ENCODE peak calls at places on chromosomes 13 and 19, in four cellular contexts. F, M, H and K are unnamed samples. For H3K36me3, the result is how much of the 10 kb centered on the place peaks cover.

GRCh38 chr19:14471436-14472187 is 3.5 kb downstream of the PTGER1 start:
- DNase-seq in H (peak), M (no peak), F (no peak), K (no peak)

GRCh38 chr19:29255912-29256311 is 43.0 kb upstream of the UQCRFS1 start:
- DNase-seq in H (no peak), M (no peak), F (no peak), K (no peak)

GRCh38 chr19:6772866-6773322 is 386 bp downstream of the VAV1 start:
- DNase-seq in F (no peak), H (no peak), M (no peak), K (no peak)

GRCh38 chr13:108326318-108326717 is 56.8 kb downstream of the TNFSF13B start:
- DNase-seq in H (no peak), F (no peak), M (peak), K (no peak)

GRCh38 chr19:2719910-2720776 is 1.0 kb downstream of the DIRAS1 start:
- DNase-seq in M (no peak), H (no peak), F (peak), K (no peak)

GRCh38 chr19:54172413-54172763 is 572 bp downstream of the TMC4 start:
- DNase-seq in H (no peak), F (no peak), M (no peak), K (no peak)

GRCh38 chr13:105107781-105108180 is 1427.7 kb downstream of the EFNB2 start:
- DNase-seq in F (no peak), M (no peak), H (no peak), K (no peak)

GRCh38 chr19:47469719-47470118 is 2.0 kb downstream of the SLC8A2 start:
- DNase-seq in M (no peak), F (no peak), H (no peak), K (no peak)

GRCh38 chr13:97434417-97435296 is 688 bp downstream of the RAP2A start:
- DNase-seq in F (peak), H (no peak), M (no peak), K (peak)

GRCh38 chr13:49789961-49790360 is 2.5 kb downstream of the KPNA3 start:
- DNase-seq in H (no peak), F (no peak), M (no peak), K (no peak)

GRCh38 chr13:110756268-110756667 is 42.8 kb downstream of the ING1 start:
- DNase-seq in M (no peak), F (peak), H (no peak), K (peak)

GRCh38 chr19:55212447-55212846 is 3.1 kb upstream of the PTPRH start:
- DNase-seq in H (peak), M (peak), F (no peak), K (peak)

GRCh38 chr19:5128932-5129389 is 160.0 kb downstream of the KDM4B start:
- DNase-seq in M (no peak), F (no peak), H (no peak), K (peak)

GRCh38 chr13:94233401-94233800 is 246.1 kb downstream of the DCT start:
- DNase-seq in F (peak), H (no peak), M (no peak), K (peak)

GRCh38 chr13:112973577-112973951 is 4.5 kb downstream of the MCF2L start:
- DNase-seq in H (no peak), M (no peak), F (no peak), K (no peak)

GRCh38 chr19:8887364-8887763 is 55.2 kb downstream of the MBD3L1 start:
- DNase-seq in H (no peak), M (no peak), F (no peak), K (no peak)

GRCh38 chr13:44223785-44224432 is 149.7 kb upstream of the SERP2 start:
- DNase-seq in F (no peak), M (no peak), H (no peak), K (no peak)

GRCh38 chr19:49149652-49150105 is 5.5 kb downstream of the HRC start:
- DNase-seq in F (peak), M (no peak), H (peak), K (peak)

GRCh38 chr19:19260417-19260816 is 12.7 kb downstream of the TM6SF2 start:
- DNase-seq in F (no peak), H (no peak), M (no peak), K (no peak)

GRCh38 chr13:30880756-30881155 is 25.3 kb upstream of the MEDAG start:
- DNase-seq in F (peak), M (no peak), H (no peak), K (peak)

GRCh38 chr19:42269518-42270345 is 680 bp downstream of the CIC start:
- DNase-seq in M (no peak), H (no peak), F (no peak), K (no peak)

GRCh38 chr13:36520111-36520510 is 87.8 kb downstream of the CCNA1 start:
- DNase-seq in H (no peak), F (no peak), M (no peak), K (no peak)

GRCh38 chr19:44740351-44740824 is 8.1 kb upstream of the BCL3 start:
- DNase-seq in H (peak), M (no peak), F (no peak), K (no peak)

GRCh38 chr19:16394681-16395375 is 70.2 kb downstream of the KLF2 start:
- DNase-seq in F (peak), M (no peak), H (no peak), K (no peak)

GRCh38 chr13:75423946-75424345 is 58.0 kb downstream of the TBC1D4 start:
- DNase-seq in H (no peak), M (no peak), F (no peak), K (no peak)

GRCh38 chr13:34577051-34577450 is 365.0 kb upstream of the NBEA start:
- DNase-seq in F (no peak), H (no peak), M (no peak), K (no peak)

GRCh38 chr19:28948531-28948930 is 264.4 kb downstream of the UQCRFS1 start:
- DNase-seq in M (no peak), F (no peak), H (no peak), K (no peak)

GRCh38 chr13:24180743-24181384 is 20.3 kb downstream of the SPATA13 start:
- DNase-seq in H (no peak), F (peak), M (no peak), K (no peak)

GRCh38 chr13:103031332-103031873 is 34.8 kb downstream of the SLC10A2 start:
- DNase-seq in M (peak), F (no peak), H (no peak), K (no peak)

GRCh38 chr19:15913830-15914229 is 16.0 kb upstream of the CYP4F2 start:
- DNase-seq in M (no peak), H (no peak), F (no peak), K (no peak)

GRCh38 chr19:17385878-17386611 is 8.0 kb downstream of the CCDC194 start:
- DNase-seq in F (peak), M (no peak), H (peak), K (peak)

GRCh38 chr13:40127476-40127875 is 472.0 kb downstream of the COG6 start:
- DNase-seq in M (no peak), H (no peak), F (no peak), K (no peak)

GRCh38 chr13:49980266-49980665 is 16.6 kb upstream of the TRIM13 start:
- DNase-seq in H (no peak), F (no peak), M (no peak), K (no peak)

DNA sequence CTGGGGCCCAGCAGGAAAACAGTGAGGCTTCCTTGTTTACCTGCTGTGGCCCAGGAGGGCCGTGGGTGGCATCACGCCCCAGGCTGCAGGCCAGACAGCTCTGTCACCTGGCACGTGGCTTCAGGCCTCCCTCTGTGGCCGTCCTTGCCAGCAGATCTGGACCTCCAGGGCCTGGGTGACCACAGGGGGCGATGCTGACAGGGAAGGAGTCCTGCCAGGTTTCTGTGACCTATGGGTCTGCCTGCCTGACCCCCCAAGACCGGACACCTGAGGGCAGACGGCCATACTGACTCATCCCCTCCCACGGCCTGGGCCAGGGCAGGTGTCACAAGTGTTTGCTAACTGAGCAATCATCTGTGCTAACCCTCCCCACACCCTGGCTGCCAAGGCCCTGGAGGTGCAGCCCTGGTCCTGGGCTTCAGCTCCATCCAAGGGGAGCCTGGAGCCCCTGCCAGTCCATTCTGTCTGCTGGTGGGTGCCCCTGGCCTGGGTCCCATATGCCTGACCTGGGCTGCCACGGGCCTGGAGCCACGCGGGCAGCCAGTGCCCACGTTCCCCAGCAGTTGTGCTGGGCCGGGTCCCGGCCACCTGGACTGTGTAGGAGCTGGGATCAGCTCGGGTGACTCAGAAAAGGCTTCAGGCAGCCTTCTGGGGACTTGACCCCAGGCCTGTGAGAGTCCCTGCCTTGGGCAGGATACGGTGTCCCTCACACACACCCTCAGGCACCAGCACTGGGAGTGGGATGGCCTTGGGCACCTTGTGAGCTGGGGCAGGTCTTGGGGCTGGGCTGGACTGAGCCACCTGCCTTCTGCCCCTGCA is 3.7 kb downstream of the CDC34 start:
- DNase-seq in M (no peak), F (no peak), H (no peak), K (no peak)
- H3K36me3 ChIP-seq in M (under half), F (under half), H (half or more), K (under half)

DNA sequence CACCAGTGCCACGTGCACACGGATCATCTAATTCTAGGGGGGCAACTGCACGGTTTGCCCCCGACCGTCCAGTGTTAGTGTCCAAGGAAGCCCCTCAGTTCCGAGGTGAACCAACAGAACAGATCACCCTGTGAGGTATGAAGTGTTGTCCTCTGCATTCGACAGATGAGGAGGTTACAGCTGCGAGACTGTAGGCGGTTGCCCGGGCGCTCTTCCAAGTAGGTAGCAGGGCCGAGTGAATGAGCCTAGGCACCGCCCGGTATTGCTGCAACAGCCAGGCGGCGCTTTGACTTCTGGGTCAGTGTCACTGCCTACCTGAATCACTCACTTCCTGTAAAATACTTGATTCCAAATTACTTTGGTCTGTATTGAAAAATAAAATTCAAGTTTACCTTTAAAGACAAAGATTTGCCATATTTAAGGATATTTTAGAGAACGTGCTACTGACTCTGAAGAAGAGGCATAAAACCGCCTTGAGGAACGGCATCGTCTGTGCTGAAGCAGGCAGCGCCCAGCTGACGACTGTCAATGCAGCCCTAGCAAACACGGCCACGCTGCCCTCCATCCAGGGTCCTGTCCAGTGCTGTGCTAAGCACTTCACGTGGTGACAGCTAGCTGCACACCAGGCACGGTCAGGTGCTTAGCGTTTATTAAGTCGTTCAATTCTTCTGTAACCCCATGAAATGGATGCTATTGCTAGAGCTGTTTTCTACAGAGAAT is 19.3 kb upstream of the RASA3 start:
- DNase-seq in M (no peak), H (no peak), F (no peak), K (no peak)
- TF ChIP-seq FOS in M (no peak), H (no peak), F (no peak), K (no peak)

DNA sequence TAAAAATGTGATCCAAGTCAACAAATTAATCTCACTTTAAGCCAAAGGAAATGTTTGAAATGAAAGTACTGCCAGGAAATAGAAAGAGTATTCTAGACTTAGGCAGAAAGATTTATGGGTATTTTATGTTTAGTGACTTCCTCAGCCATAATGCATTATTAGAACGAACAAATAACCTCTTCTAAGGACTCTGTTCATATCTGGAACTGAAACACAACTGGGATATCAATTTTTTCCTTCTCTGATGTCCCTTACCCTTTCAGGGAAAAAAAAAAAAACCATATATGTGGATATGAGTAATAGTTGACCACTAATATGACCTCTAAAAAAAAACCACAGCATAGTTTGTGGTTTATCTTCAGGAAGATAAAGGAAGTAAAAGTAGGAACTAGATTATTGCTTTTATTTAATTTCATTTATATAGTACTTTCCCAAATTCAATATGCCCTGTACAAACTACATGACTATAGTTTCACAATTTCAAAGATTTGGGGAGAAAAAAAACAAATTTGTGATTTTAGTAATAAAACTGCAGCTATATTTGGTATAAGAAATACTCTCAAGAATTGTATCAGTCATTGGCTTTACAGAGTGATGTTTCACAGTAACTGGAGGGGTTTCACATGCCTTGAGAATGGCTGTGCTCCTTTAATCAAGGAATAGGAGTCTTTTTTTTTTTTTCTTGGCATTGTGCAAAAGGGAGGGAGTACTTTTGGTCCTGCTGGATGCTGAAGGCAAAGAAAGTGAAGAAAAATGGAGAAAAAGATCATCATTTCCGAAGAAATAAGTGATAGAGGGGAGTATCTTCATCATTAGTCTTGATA is 6.6 kb downstream of the ZNF507 start:
- DNase-seq in F (peak), H (no peak), M (no peak), K (peak)
- H3K36me3 ChIP-seq in F (under half), H (half or more), M (under half), K (under half)

GRCh38 chr13:48251616-48252081 is 18.6 kb downstream of the ITM2B start:
- DNase-seq in F (peak), M (no peak), H (no peak), K (no peak)
- TF ChIP-seq FOS in F (no peak), M (no peak), H (no peak), K (no peak)

DNA sequence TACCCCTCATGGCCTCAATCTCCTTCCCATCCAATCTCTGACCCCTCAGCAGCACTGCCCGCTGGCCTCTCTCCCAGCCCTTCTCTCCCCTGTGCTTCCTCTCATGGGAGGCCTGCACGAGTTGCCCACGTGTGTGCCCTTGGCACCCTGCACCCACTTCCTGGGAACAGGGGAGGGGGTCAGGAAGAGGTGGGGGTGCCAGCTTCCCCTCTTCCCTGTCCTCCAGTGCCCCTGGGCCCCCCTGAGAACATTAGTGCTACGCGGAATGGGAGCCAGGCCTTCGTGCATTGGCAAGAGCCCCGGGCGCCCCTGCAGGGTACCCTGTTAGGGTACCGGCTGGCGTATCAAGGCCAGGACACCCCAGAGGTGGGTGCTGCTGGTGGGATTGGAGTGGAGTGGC is 19.2 kb downstream of the AXL start:
- DNase-seq in H (no peak), F (no peak), M (no peak), K (no peak)
- H3K36me3 ChIP-seq in H (under half), F (half or more), M (under half), K (under half)

DNA sequence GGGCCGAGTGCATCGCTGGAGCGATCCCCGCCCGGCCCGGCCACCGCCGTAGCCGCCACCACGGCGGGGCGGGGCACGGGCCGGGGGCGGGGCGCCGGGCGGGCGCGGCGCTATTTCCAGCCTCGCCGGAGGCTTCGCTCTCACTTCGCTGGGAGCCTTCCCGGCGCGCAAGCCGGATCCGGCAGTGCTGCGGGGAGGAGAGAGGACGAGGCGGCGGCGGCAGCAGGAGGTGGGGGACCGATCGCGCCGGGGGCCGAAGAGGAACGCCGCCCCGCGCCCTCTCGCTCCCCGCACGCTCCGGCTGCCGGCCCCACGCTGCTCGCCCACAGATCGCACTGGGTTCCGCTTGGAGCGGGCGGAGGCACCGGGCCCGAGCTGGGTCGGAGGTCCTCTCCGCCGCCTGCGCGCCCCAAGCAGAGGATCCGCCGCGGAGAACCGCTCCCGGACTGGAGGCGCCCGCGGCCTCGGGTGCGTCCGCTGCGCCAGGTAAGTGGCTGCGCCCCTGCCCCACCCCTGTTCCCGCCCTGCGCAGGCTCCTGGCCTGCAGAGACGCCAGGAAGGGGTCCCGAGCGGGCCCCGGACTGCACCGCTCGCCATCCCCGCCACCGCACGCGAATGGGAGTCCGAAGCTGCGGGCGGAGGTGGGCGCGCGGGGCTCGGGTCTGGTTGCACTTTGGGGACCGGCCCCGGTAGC is at the start of gene CHST8:
- DNase-seq in F (no peak), H (peak), M (no peak), K (peak)
- TF ChIP-seq FOS in F (no peak), H (no peak), M (no peak), K (no peak)